ENCODE peak calls at places on chromosomes 12 and 14, in eight cellular contexts. C is GM13976, V is AG09309, Z is stromal cell of bone marrow, D is type B pancreatic cell, U is ELR, K is neuronal stem cell, L is testis. I is an unnamed sample.

GRCh38 chr12:58341791-58342190 is 400.4 kb downstream of the ATP23 start:
- DNase-seq in C (no peak), V (no peak), Z (no peak), D (no peak), U (peak), K (no peak), L (no peak), I (no peak)

GRCh38 chr14:37179896-37180502 is 7.6 kb upstream of the SLC25A21 start:
- DNase-seq in C (no peak), V (no peak), Z (no peak), D (no peak), U (peak), K (no peak), L (no peak), I (no peak)

GRCh38 chr14:88863167-88863566 is 38.7 kb downstream of the TTC8 start:
- DNase-seq in C (no peak), V (no peak), Z (no peak), D (no peak), U (no peak), K (no peak), L (no peak), I (no peak)

GRCh38 chr12:89433634-89434033 is 81.3 kb upstream of the DUSP6 start:
- DNase-seq in C (no peak), V (no peak), Z (no peak), D (no peak), U (no peak), K (no peak), L (no peak), I (no peak)

GRCh38 chr12:28506271-28506670 is 316.0 kb downstream of the CCDC91 start:
- DNase-seq in C (no peak), V (no peak), Z (no peak), D (no peak), U (no peak), K (no peak), L (no peak), I (no peak)

GRCh38 chr14:52693004-52693403 is 2.4 kb downstream of the ERO1A start:
- DNase-seq in C (no peak), V (no peak), Z (no peak), D (no peak), U (no peak), K (no peak), L (no peak), I (no peak)

GRCh38 chr12:39935839-39936238 is 170.0 kb downstream of the SLC2A13 start:
- DNase-seq in C (no peak), V (no peak), Z (no peak), D (no peak), U (no peak), K (no peak), L (no peak), I (no peak)

GRCh38 chr12:120744922-120745493 is 19.4 kb downstream of the ACADS start:
- DNase-seq in C (no peak), V (no peak), Z (no peak), D (no peak), U (no peak), K (no peak), L (no peak), I (no peak)

GRCh38 chr12:98736352-98737326 is 91.5 kb downstream of the APAF1 start:
- DNase-seq in C (no peak), V (no peak), Z (no peak), D (no peak), U (no peak), K (no peak), L (no peak), I (no peak)

GRCh38 chr12:48768736-48769135 is 20.2 kb downstream of the ADCY6 start:
- DNase-seq in C (no peak), V (no peak), Z (no peak), D (no peak), U (no peak), K (no peak), L (no peak), I (no peak)

GRCh38 chr12:113007166-113007565 is 28.8 kb downstream of the OAS2 start:
- DNase-seq in C (no peak), V (peak), Z (no peak), D (no peak), U (peak), K (no peak), L (no peak), I (no peak)

GRCh38 chr12:88185988-88186387 is 43.9 kb downstream of the TMTC3 start:
- DNase-seq in C (peak), V (peak), Z (peak), D (no peak), U (peak), K (no peak), L (no peak), I (no peak)

GRCh38 chr12:97046901-97047300 is 139.8 kb downstream of the NEDD1 start:
- DNase-seq in C (no peak), V (no peak), Z (no peak), D (no peak), U (no peak), K (no peak), L (no peak), I (no peak)

GRCh38 chr12:32671930-32672785 is 6.9 kb upstream of the DNM1L start:
- DNase-seq in C (peak), V (peak), Z (peak), D (no peak), U (peak), K (peak), L (peak), I (no peak)

GRCh38 chr12:81758421-81759214 is 532 bp downstream of the PPFIA2 start:
- DNase-seq in C (peak), V (no peak), Z (peak), D (peak), U (peak), K (peak), L (peak), I (no peak)

GRCh38 chr12:67633708-67634107 is 14.8 kb upstream of the DYRK2 start:
- DNase-seq in C (no peak), V (no peak), Z (no peak), D (no peak), U (no peak), K (no peak), L (peak), I (no peak)

GRCh38 chr12:43453761-43454160 is 98.2 kb downstream of the ADAMTS20 start:
- DNase-seq in C (no peak), V (no peak), Z (no peak), D (no peak), U (no peak), K (no peak), L (no peak), I (no peak)

GRCh38 chr12:75996907-75997447 is 34.6 kb downstream of the PHLDA1 start:
- DNase-seq in C (no peak), V (no peak), Z (no peak), D (no peak), U (peak), K (no peak), L (no peak), I (no peak)

GRCh38 chr12:123973552-123974341 is 732 bp downstream of the ZNF664 start:
- DNase-seq in C (no peak), V (no peak), Z (no peak), D (no peak), U (peak), K (peak), L (peak), I (peak)

GRCh38 chr14:93959239-93960107 is 16.9 kb downstream of the ASB2 start:
- DNase-seq in C (peak), V (peak), Z (no peak), D (no peak), U (peak), K (no peak), L (no peak), I (peak)

GRCh38 chr14:93430319-93430801 is 379 bp upstream of the UNC79 start:
- DNase-seq in C (peak), V (no peak), Z (no peak), D (no peak), U (no peak), K (peak), L (peak), I (no peak)

GRCh38 chr12:1929241-1929984 is 11.0 kb upstream of the CACNA2D4 start:
- DNase-seq in C (no peak), V (no peak), Z (no peak), D (peak), U (no peak), K (no peak), L (no peak), I (no peak)

GRCh38 chr14:100578552-100578951 is 8.7 kb downstream of the BEGAIN start:
- DNase-seq in C (no peak), V (no peak), Z (no peak), D (no peak), U (peak), K (no peak), L (no peak), I (no peak)

GRCh38 chr14:69079188-69079742 is 73.7 kb downstream of the DCAF5 start:
- DNase-seq in C (no peak), V (no peak), Z (no peak), D (no peak), U (peak), K (no peak), L (no peak), I (no peak)

GRCh38 chr12:20527396-20528154 is 159.2 kb downstream of the PDE3A start:
- DNase-seq in C (no peak), V (no peak), Z (peak), D (no peak), U (no peak), K (no peak), L (no peak), I (no peak)

GRCh38 chr12:74922117-74922516 is 287.5 kb downstream of the KCNC2 start:
- DNase-seq in C (no peak), V (no peak), Z (no peak), D (no peak), U (no peak), K (no peak), L (no peak), I (no peak)

GRCh38 chr12:24596768-24597388 is 352.0 kb downstream of the BCAT1 start:
- DNase-seq in C (peak), V (no peak), Z (no peak), D (no peak), U (peak), K (peak), L (no peak), I (no peak)

GRCh38 chr14:44438936-44439335 is 68.1 kb downstream of the FSCB start:
- DNase-seq in C (no peak), V (no peak), Z (no peak), D (no peak), U (no peak), K (no peak), L (no peak), I (no peak)

GRCh38 chr12:104825408-104825807 is 132.7 kb downstream of the SLC41A2 start:
- DNase-seq in C (no peak), V (no peak), Z (no peak), D (no peak), U (peak), K (no peak), L (no peak), I (no peak)

GRCh38 chr12:90833228-90833627 is 121.7 kb downstream of the CCER1 start:
- DNase-seq in C (no peak), V (no peak), Z (no peak), D (no peak), U (no peak), K (no peak), L (no peak), I (no peak)

GRCh38 chr14:56501909-56502530 is 77.6 kb upstream of the TMEM260 start:
- DNase-seq in C (no peak), V (no peak), Z (no peak), D (no peak), U (no peak), K (no peak), L (no peak), I (no peak)

GRCh38 chr14:101220921-101221510 is 317.5 kb upstream of the RTL1 start:
- DNase-seq in C (no peak), V (no peak), Z (no peak), D (peak), U (no peak), K (no peak), L (no peak), I (no peak)

GRCh38 chr12:15886372-15887042 is 4.3 kb downstream of the STRAP start:
- DNase-seq in C (no peak), V (no peak), Z (no peak), D (no peak), U (no peak), K (no peak), L (no peak), I (no peak)

I was measured in effector memory CD4-positive, alpha-beta T cell.